ENCODE peak calls at places on chromosomes 3 and 15, in four cellular contexts. V is fibroblast of the aortic adventitia; G is activated CD4-positive, alpha-beta T cell treated with anti-CD3 and anti-CD28 coated beads, Interleukin-2, amount 10 ng/mL, durations not matched to agents 7 days and 5 days; X is erythroblast. Q is an unnamed sample.

GRCh38 chr3:147378186-147378503 is 28.2 kb downstream of the ZIC4 start:
- DNase-seq in V (no peak), X (no peak), G (no peak), Q (peak)

GRCh38 chr3:42101481-42101880 is 10.3 kb downstream of the TRAK1 start:
- DNase-seq in X (no peak), V (peak), G (no peak), Q (no peak)

GRCh38 chr3:102353148-102353547 is 81.7 kb upstream of the ZPLD1 start:
- DNase-seq in G (no peak), V (peak), X (no peak), Q (peak)

GRCh38 chr15:101609742-101610627 is 42.2 kb downstream of the TM2D3 start:
- DNase-seq in V (no peak), G (no peak), X (no peak), Q (no peak)

GRCh38 chr3:128701342-128702212 is 24.4 kb upstream of the RAB7A start:
- DNase-seq in X (no peak), G (no peak), V (peak), Q (no peak)

GRCh38 chr15:55289573-55290360 is at the start of gene RAB27A:
- DNase-seq in V (peak), G (peak), X (peak), Q (peak)

GRCh38 chr3:61158676-61159075 is 92.6 kb downstream of the FHIT start:
- DNase-seq in G (no peak), X (no peak), V (no peak), Q (no peak)

GRCh38 chr3:144843099-144843498 is 871.5 kb downstream of the DIPK2A start:
- DNase-seq in G (no peak), V (peak), X (no peak), Q (peak)

GRCh38 chr15:33311312-33311971 is 675 bp downstream of the RYR3 start:
- DNase-seq in X (peak), G (no peak), V (no peak), Q (no peak)

GRCh38 chr3:47162695-47163022 is 1.3 kb downstream of the SETD2 start:
- DNase-seq in G (no peak), V (no peak), X (peak), Q (peak)

GRCh38 chr15:100054539-100054938 is 287.2 kb downstream of the ADAMTS17 start:
- DNase-seq in G (no peak), X (no peak), V (no peak), Q (no peak)

GRCh38 chr3:145244327-145244726 is 916.7 kb downstream of the PLOD2 start:
- DNase-seq in V (no peak), X (no peak), G (no peak), Q (no peak)

GRCh38 chr15:74793135-74794028 is 11.5 kb downstream of the CSK start:
- DNase-seq in V (no peak), X (peak), G (peak), Q (peak)

GRCh38 chr15:48360841-48361240 is 29.6 kb downstream of the DUT start:
- DNase-seq in X (peak), G (no peak), V (peak), Q (peak)

GRCh38 chr3:71726106-71726505 is 904 bp upstream of the EIF4E3 start:
- DNase-seq in G (peak), V (no peak), X (no peak), Q (no peak)

GRCh38 chr3:113697192-113698090 is 999 bp upstream of the USF3 start:
- DNase-seq in G (peak), X (peak), V (peak), Q (peak)

GRCh38 chr15:29064731-29065130 is 179.0 kb downstream of the APBA2 start:
- DNase-seq in G (no peak), V (no peak), X (no peak), Q (no peak)

GRCh38 chr15:40047413-40048154 is 8.6 kb upstream of the SRP14 start:
- DNase-seq in X (no peak), V (peak), G (peak), Q (peak)

GRCh38 chr3:5095879-5096278 is 26.2 kb upstream of the ARL8B start:
- DNase-seq in X (no peak), G (no peak), V (peak), Q (peak)

GRCh38 chr3:8560608-8561007 is 59.0 kb downstream of the LMCD1 start:
- DNase-seq in G (no peak), X (peak), V (peak), Q (peak)

Q was measured in choroid plexus epithelial cell.